ENCODE peak calls at places on chromosome 14, in five cellular contexts. S is HTR-8/SVneo; M is HCEC 1CT; Y is DMS153; C is CD4-positive, alpha-beta T cell. E is an unnamed sample.

GRCh38 chr14:54784060-54784459 is 118.6 kb downstream of the GCH1 start:
- DNase-seq in M (no peak), S (no peak), C (no peak), Y (no peak), E (no peak)

GRCh38 chr14:71078481-71078880 is 171.2 kb downstream of the PCNX1 start:
- DNase-seq in C (no peak), M (no peak), Y (no peak), S (no peak), E (no peak)

GRCh38 chr14:74510955-74511354 is 17.4 kb downstream of the ISCA2 start:
- DNase-seq in M (peak), C (no peak), Y (no peak), S (peak), E (no peak)

GRCh38 chr14:94601961-94602391 is 10.2 kb upstream of the SERPINA3 start:
- DNase-seq in Y (no peak), C (no peak), M (peak), S (peak), E (no peak)

GRCh38 chr14:69605761-69606160 is 5.6 kb upstream of the SUSD6 start:
- DNase-seq in S (no peak), C (no peak), M (no peak), Y (no peak), E (no peak)

GRCh38 chr14:72476657-72477499 is 417.0 kb downstream of the DPF3 start:
- DNase-seq in C (no peak), Y (no peak), M (peak), S (peak), E (peak)

GRCh38 chr14:66619952-66620351 is 112.0 kb downstream of the GPHN start:
- DNase-seq in Y (no peak), S (no peak), C (no peak), M (no peak), E (no peak)

GRCh38 chr14:64388533-64389243 is 535 bp downstream of the MTHFD1 start:
- DNase-seq in S (peak), C (no peak), M (peak), Y (no peak), E (no peak)

GRCh38 chr14:83478741-83479140 is 1945.1 kb upstream of the SEL1L start:
- DNase-seq in C (no peak), Y (no peak), S (peak), M (no peak), E (no peak)

E was measured in activated T-helper 2 cell treated with anti-CD3 and anti-CD28 coated beads, Interferon-gamma antibody, Interleukin-2, Interleukin-4, amounts not matched to agents 10 μg/mL and 5 μg/mL and 100 μg/mL, durations not matched to agents 14 hours and 24 hours and 36 hours.